ENCODE peak calls at places on chromosomes 11 and 22, in eight cellular contexts. S is adrenal gland, M is Peyer's patch, R is heart left ventricle, L is uterus, J is HepG2, T is suprapubic skin, A is body of pancreas. H is an unnamed sample.

GRCh38 chr11:19080579-19080993 is 20.1 kb upstream of the MRGPRX2 start:
- DNase-seq in S (peak; percentile 88), M (no peak), R (no peak), L (no peak), J (peak; percentile 65), T (no peak), A (peak; percentile 93), H (peak; percentile 93)

GRCh38 chr11:65882191-65883057 is 2.8 kb downstream of the CTSW start:
- DNase-seq in S (no peak), M (no peak), R (no peak), L (peak; percentile 16), J (no peak), T (no peak), A (no peak), H (no peak)

GRCh38 chr11:31725176-31725575 is 85.9 kb downstream of the PAX6 start:
- DNase-seq in S (no peak), M (no peak), R (no peak), L (no peak), J (no peak), T (no peak), A (no peak), H (no peak)

GRCh38 chr22:26170795-26171194 is 1.5 kb downstream of the SEZ6L start:
- DNase-seq in S (no peak), M (no peak), R (peak; percentile 33), L (no peak), J (no peak), T (peak; percentile 55), A (peak; percentile 6), H (no peak)

GRCh38 chr11:79382301-79382700 is 58.5 kb downstream of the TENM4 start:
- DNase-seq in S (no peak), M (no peak), R (no peak), L (no peak), J (no peak), T (no peak), A (no peak), H (no peak)

GRCh38 chr11:92322225-92322624 is 97.6 kb downstream of the FAT3 start:
- DNase-seq in S (no peak), M (no peak), R (no peak), L (no peak), J (no peak), T (no peak), A (no peak), H (no peak)

GRCh38 chr22:35684732-35685131 is 32.9 kb upstream of the APOL5 start:
- DNase-seq in S (no peak), M (no peak), R (no peak), L (no peak), J (no peak), T (no peak), A (no peak), H (no peak)

GRCh38 chr11:16941935-16942334 is 72.3 kb downstream of the PLEKHA7 start:
- DNase-seq in S (no peak), M (no peak), R (no peak), L (no peak), J (no peak), T (no peak), A (no peak), H (no peak)

GRCh38 chr11:134025086-134025437 is 43.8 kb upstream of the JAM3 start:
- DNase-seq in S (no peak), M (no peak), R (peak; percentile 83), L (no peak), J (no peak), T (no peak), A (no peak), H (no peak)

GRCh38 chr11:12164061-12165014 is 53.9 kb downstream of the MICAL2 start:
- DNase-seq in S (no peak), M (no peak), R (peak; percentile 26), L (peak; percentile 36), J (no peak), T (no peak), A (no peak), H (peak; percentile 85)

GRCh38 chr11:61680622-61681191 is 516 bp downstream of the DAGLA start:
- DNase-seq in S (no peak), M (no peak), R (no peak), L (no peak), J (no peak), T (no peak), A (no peak), H (no peak)

GRCh38 chr22:29112680-29113079 is 39.8 kb downstream of the KREMEN1 start:
- DNase-seq in S (no peak), M (no peak), R (no peak), L (no peak), J (no peak), T (no peak), A (no peak), H (no peak)

GRCh38 chr11:105719073-105719846 is 109.4 kb downstream of the GRIA4 start:
- DNase-seq in S (no peak), M (no peak), R (no peak), L (no peak), J (peak; percentile 49), T (no peak), A (no peak), H (peak; percentile 42)

GRCh38 chr11:27239305-27239942 is 123.6 kb downstream of the CCDC34 start:
- DNase-seq in S (no peak), M (no peak), R (no peak), L (no peak), J (no peak), T (no peak), A (peak; percentile 10), H (no peak)

GRCh38 chr11:6253196-6253595 is 6.4 kb upstream of the CCKBR start:
- DNase-seq in S (no peak), M (no peak), R (no peak), L (no peak), J (no peak), T (no peak), A (no peak), H (no peak)

GRCh38 chr11:66882540-66882939 is 25.7 kb downstream of the LRFN4 start:
- DNase-seq in S (peak; percentile 54), M (no peak), R (no peak), L (no peak), J (no peak), T (no peak), A (no peak), H (no peak)

GRCh38 chr11:34316347-34317037 is 41.3 kb downstream of the ABTB2 start:
- DNase-seq in S (no peak), M (no peak), R (no peak), L (no peak), J (no peak), T (no peak), A (no peak), H (no peak)

GRCh38 chr11:19326499-19326898 is 85.8 kb upstream of the E2F8 start:
- DNase-seq in S (no peak), M (no peak), R (no peak), L (no peak), J (no peak), T (no peak), A (no peak), H (peak; percentile 47)

GRCh38 chr11:59560702-59561469 is 49.5 kb downstream of the OR4D9 start:
- DNase-seq in S (peak; percentile 83), M (peak; percentile 92), R (peak; percentile 88), L (peak; percentile 91), J (peak; percentile 77), T (peak; percentile 93), A (peak; percentile 91), H (peak; percentile 88)

GRCh38 chr22:27850000-27850465 is 48.5 kb upstream of the MN1 start:
- DNase-seq in S (no peak), M (no peak), R (peak; percentile 33), L (no peak), J (peak; percentile 78), T (no peak), A (no peak), H (peak; percentile 78)

GRCh38 chr11:47553417-47553746 is 450 bp upstream of the CELF1 start:
- DNase-seq in S (no peak), M (no peak), R (no peak), L (no peak), J (no peak), T (no peak), A (peak; percentile 42), H (no peak)

GRCh38 chr11:83157755-83158473 is 983 bp downstream of the PCF11 start:
- DNase-seq in S (peak; percentile 60), M (peak; percentile 48), R (peak; percentile 63), L (peak; percentile 54), J (peak; percentile 39), T (no peak), A (peak; percentile 63), H (peak; percentile 70)
- TF ChIP-seq POLR2A in S (no peak), M (no peak), R (no peak), L (no peak), J (no peak), T (no peak), A (no peak), H (no peak)

GRCh38 chr22:19719488-19720021 is 3.8 kb upstream of the GP1BB start:
- DNase-seq in S (no peak), M (no peak), R (no peak), L (no peak), J (no peak), T (no peak), A (no peak), H (no peak)
- H3K27me3 ChIP-seq in S (no peaks in the 10 kb centered on the region), M (peaks cover 26% of the 10 kb centered on the region), R (peaks cover 16% of the 10 kb centered on the region), L (no peaks in the 10 kb centered on the region), J (peaks cover 89% of the 10 kb centered on the region), T (peaks cover 37% of the 10 kb centered on the region), A (no peaks in the 10 kb centered on the region), H (peaks cover 1% of the 10 kb centered on the region)

GRCh38 chr22:17788528-17789378 is 14.5 kb upstream of the BID start:
- DNase-seq in S (no peak), M (no peak), R (no peak), L (no peak), J (no peak), T (no peak), A (no peak), H (no peak)
- TF ChIP-seq CTCF in S (no peak), M (no peak), R (no peak), L (no peak), J (peak; percentile 36), T (no peak), A (no peak), H (no peak)

GRCh38 chr11:73398132-73398526 is 21.9 kb downstream of the RELT start:
- DNase-seq in S (peak; percentile 10), M (no peak), R (no peak), L (no peak), J (no peak), T (no peak), A (no peak), H (no peak)
- TF ChIP-seq POLR2A in S (no peak), M (no peak), R (no peak), L (no peak), J (no peak), T (no peak), A (no peak), H (no peak)

GRCh38 chr11:124718801-124719200 is 20.9 kb upstream of the NRGN start:
- DNase-seq in S (no peak), M (no peak), R (no peak), L (no peak), J (no peak), T (no peak), A (no peak), H (no peak)

GRCh38 chr11:124724854-124725718 is 14.7 kb upstream of the NRGN start:
- DNase-seq in S (no peak), M (no peak), R (no peak), L (no peak), J (peak; percentile 62), T (no peak), A (peak; percentile 17), H (no peak)

GRCh38 chr11:124719534-124719933 is 20.2 kb upstream of the NRGN start:
- DNase-seq in S (no peak), M (no peak), R (no peak), L (no peak), J (no peak), T (no peak), A (no peak), H (no peak)

GRCh38 chr11:124725719-124726105 is 14.0 kb upstream of the NRGN start:
- DNase-seq in S (no peak), M (no peak), R (no peak), L (no peak), J (no peak), T (no peak), A (no peak), H (peak; percentile 75)

GRCh38 chr11:124722176-124722575 is 17.6 kb upstream of the NRGN start:
- DNase-seq in S (no peak), M (no peak), R (no peak), L (no peak), J (no peak), T (no peak), A (no peak), H (no peak)
- H3K27me3 ChIP-seq in S (peaks cover 14% of the 10 kb centered on the region), M (no peaks in the 10 kb centered on the region), R (peaks cover 24% of the 10 kb centered on the region), L (peaks cover 9% of the 10 kb centered on the region), J (peaks cover 53% of the 10 kb centered on the region), T (peaks cover 85% of the 10 kb centered on the region), A (no peaks in the 10 kb centered on the region), H (no peaks in the 10 kb centered on the region)